ENCODE peak calls at places on chromosomes 4 and X, in six cellular contexts. One of them, this sample, is unnamed.

GRCh38 chr4:40596522-40596921 is 33.1 kb downstream of the RBM47 start:
- DNase-seq in activated CD4-positive, alpha-beta T cell treated with anti-CD3 and anti-CD28 coated beads, Interleukin-2, amount 10 ng/mL, durations not matched to agents 24 days and 14 days: no peak
- DNase-seq in NCI-H1417: no peak
- DNase-seq in activated T-cell treated with anti-CD3 and anti-CD28 coated beads, Interleukin-2, amount 50 U/mL, for 24 hours: no peak
- DNase-seq in NCI-H460: no peak
- DNase-seq in T-helper 9 cell: no peak
- DNase-seq in this sample: no peak

GRCh38 chrX:30887721-30888120 is 1.3 kb downstream of the TAB3 start:
- DNase-seq in activated CD4-positive, alpha-beta T cell treated with anti-CD3 and anti-CD28 coated beads, Interleukin-2, amount 10 ng/mL, durations not matched to agents 24 days and 14 days: peak; percentile 59
- DNase-seq in NCI-H1417: no peak
- DNase-seq in activated T-cell treated with anti-CD3 and anti-CD28 coated beads, Interleukin-2, amount 50 U/mL, for 24 hours: peak; percentile 63
- DNase-seq in NCI-H460: no peak
- DNase-seq in T-helper 9 cell: no peak
- DNase-seq in this sample: no peak

GRCh38 chr4:15938182-15938581 is 358 bp downstream of the FGFBP1 start:
- DNase-seq in activated CD4-positive, alpha-beta T cell treated with anti-CD3 and anti-CD28 coated beads, Interleukin-2, amount 10 ng/mL, durations not matched to agents 24 days and 14 days: no peak
- DNase-seq in NCI-H1417: peak; percentile 91
- DNase-seq in activated T-cell treated with anti-CD3 and anti-CD28 coated beads, Interleukin-2, amount 50 U/mL, for 24 hours: no peak
- DNase-seq in NCI-H460: no peak
- DNase-seq in T-helper 9 cell: no peak
- DNase-seq in this sample: peak; percentile 25

GRCh38 chrX:118644378-118644777 is 83.0 kb upstream of the IL13RA1 start:
- DNase-seq in activated CD4-positive, alpha-beta T cell treated with anti-CD3 and anti-CD28 coated beads, Interleukin-2, amount 10 ng/mL, durations not matched to agents 24 days and 14 days: no peak
- DNase-seq in NCI-H1417: no peak
- DNase-seq in activated T-cell treated with anti-CD3 and anti-CD28 coated beads, Interleukin-2, amount 50 U/mL, for 24 hours: no peak
- DNase-seq in NCI-H460: peak; percentile 41
- DNase-seq in T-helper 9 cell: no peak
- DNase-seq in this sample: no peak

GRCh38 chr4:94251094-94251493 is 43.4 kb downstream of the SMARCAD1 start:
- DNase-seq in activated CD4-positive, alpha-beta T cell treated with anti-CD3 and anti-CD28 coated beads, Interleukin-2, amount 10 ng/mL, durations not matched to agents 24 days and 14 days: no peak
- DNase-seq in NCI-H1417: no peak
- DNase-seq in activated T-cell treated with anti-CD3 and anti-CD28 coated beads, Interleukin-2, amount 50 U/mL, for 24 hours: no peak
- DNase-seq in NCI-H460: no peak
- DNase-seq in T-helper 9 cell: no peak
- DNase-seq in this sample: no peak

GRCh38 chr4:64713256-64713840 is 304.1 kb upstream of the TECRL start:
- DNase-seq in activated CD4-positive, alpha-beta T cell treated with anti-CD3 and anti-CD28 coated beads, Interleukin-2, amount 10 ng/mL, durations not matched to agents 24 days and 14 days: no peak
- DNase-seq in NCI-H1417: peak; percentile 30
- DNase-seq in activated T-cell treated with anti-CD3 and anti-CD28 coated beads, Interleukin-2, amount 50 U/mL, for 24 hours: no peak
- DNase-seq in NCI-H460: peak; percentile 17
- DNase-seq in T-helper 9 cell: no peak
- DNase-seq in this sample: peak; percentile 0

GRCh38 chrX:30278365-30278764 is 30.8 kb downstream of the NR0B1 start:
- DNase-seq in activated CD4-positive, alpha-beta T cell treated with anti-CD3 and anti-CD28 coated beads, Interleukin-2, amount 10 ng/mL, durations not matched to agents 24 days and 14 days: no peak
- DNase-seq in NCI-H1417: no peak
- DNase-seq in activated T-cell treated with anti-CD3 and anti-CD28 coated beads, Interleukin-2, amount 50 U/mL, for 24 hours: no peak
- DNase-seq in NCI-H460: no peak
- DNase-seq in T-helper 9 cell: no peak
- DNase-seq in this sample: no peak

GRCh38 chrX:65534450-65535292 is at the start of gene LAS1L:
- DNase-seq in activated CD4-positive, alpha-beta T cell treated with anti-CD3 and anti-CD28 coated beads, Interleukin-2, amount 10 ng/mL, durations not matched to agents 24 days and 14 days: peak; percentile 96
- DNase-seq in NCI-H1417: peak; percentile 91
- DNase-seq in activated T-cell treated with anti-CD3 and anti-CD28 coated beads, Interleukin-2, amount 50 U/mL, for 24 hours: peak; percentile 89
- DNase-seq in NCI-H460: peak; percentile 96
- DNase-seq in T-helper 9 cell: peak; percentile 78
- DNase-seq in this sample: peak; percentile 94

GRCh38 chr4:77141964-77142641 is 14.9 kb upstream of the CCNG2 start:
- DNase-seq in activated CD4-positive, alpha-beta T cell treated with anti-CD3 and anti-CD28 coated beads, Interleukin-2, amount 10 ng/mL, durations not matched to agents 24 days and 14 days: no peak
- DNase-seq in NCI-H1417: no peak
- DNase-seq in activated T-cell treated with anti-CD3 and anti-CD28 coated beads, Interleukin-2, amount 50 U/mL, for 24 hours: no peak
- DNase-seq in NCI-H460: no peak
- DNase-seq in T-helper 9 cell: no peak
- DNase-seq in this sample: no peak

GRCh38 chr4:1315306-1315705 is 25.6 kb downstream of the MAEA start:
- DNase-seq in activated CD4-positive, alpha-beta T cell treated with anti-CD3 and anti-CD28 coated beads, Interleukin-2, amount 10 ng/mL, durations not matched to agents 24 days and 14 days: no peak
- DNase-seq in NCI-H1417: no peak
- DNase-seq in activated T-cell treated with anti-CD3 and anti-CD28 coated beads, Interleukin-2, amount 50 U/mL, for 24 hours: no peak
- DNase-seq in NCI-H460: no peak
- DNase-seq in T-helper 9 cell: no peak
- DNase-seq in this sample: no peak

GRCh38 chr4:110663738-110664444 is 41.0 kb upstream of the PITX2 start:
- DNase-seq in activated CD4-positive, alpha-beta T cell treated with anti-CD3 and anti-CD28 coated beads, Interleukin-2, amount 10 ng/mL, durations not matched to agents 24 days and 14 days: no peak
- DNase-seq in NCI-H1417: no peak
- DNase-seq in activated T-cell treated with anti-CD3 and anti-CD28 coated beads, Interleukin-2, amount 50 U/mL, for 24 hours: no peak
- DNase-seq in NCI-H460: no peak
- DNase-seq in T-helper 9 cell: no peak
- DNase-seq in this sample: no peak

GRCh38 chr4:183289688-183290087 is 30.4 kb downstream of the CLDN22 start:
- DNase-seq in activated CD4-positive, alpha-beta T cell treated with anti-CD3 and anti-CD28 coated beads, Interleukin-2, amount 10 ng/mL, durations not matched to agents 24 days and 14 days: no peak
- DNase-seq in NCI-H1417: no peak
- DNase-seq in activated T-cell treated with anti-CD3 and anti-CD28 coated beads, Interleukin-2, amount 50 U/mL, for 24 hours: no peak
- DNase-seq in NCI-H460: no peak
- DNase-seq in T-helper 9 cell: no peak
- DNase-seq in this sample: no peak

GRCh38 chrX:44343412-44343942 is at the start of gene EFHC2:
- DNase-seq in activated CD4-positive, alpha-beta T cell treated with anti-CD3 and anti-CD28 coated beads, Interleukin-2, amount 10 ng/mL, durations not matched to agents 24 days and 14 days: peak; percentile 83
- DNase-seq in NCI-H1417: no peak
- DNase-seq in activated T-cell treated with anti-CD3 and anti-CD28 coated beads, Interleukin-2, amount 50 U/mL, for 24 hours: peak; percentile 60
- DNase-seq in NCI-H460: no peak
- DNase-seq in T-helper 9 cell: peak; percentile 65
- DNase-seq in this sample: peak; percentile 3

GRCh38 chr4:89024051-89024675 is 32.8 kb downstream of the FAM13A start:
- DNase-seq in activated CD4-positive, alpha-beta T cell treated with anti-CD3 and anti-CD28 coated beads, Interleukin-2, amount 10 ng/mL, durations not matched to agents 24 days and 14 days: peak; percentile 89
- DNase-seq in NCI-H1417: peak; percentile 86
- DNase-seq in activated T-cell treated with anti-CD3 and anti-CD28 coated beads, Interleukin-2, amount 50 U/mL, for 24 hours: no peak
- DNase-seq in NCI-H460: peak; percentile 64
- DNase-seq in T-helper 9 cell: peak; percentile 23
- DNase-seq in this sample: peak; percentile 65

GRCh38 chrX:48558270-48558669 is 16.0 kb upstream of the RBM3 start:
- DNase-seq in activated CD4-positive, alpha-beta T cell treated with anti-CD3 and anti-CD28 coated beads, Interleukin-2, amount 10 ng/mL, durations not matched to agents 24 days and 14 days: no peak
- DNase-seq in NCI-H1417: no peak
- DNase-seq in activated T-cell treated with anti-CD3 and anti-CD28 coated beads, Interleukin-2, amount 50 U/mL, for 24 hours: no peak
- DNase-seq in NCI-H460: no peak
- DNase-seq in T-helper 9 cell: no peak
- DNase-seq in this sample: no peak

GRCh38 chr4:161680146-161680545 is 483.7 kb downstream of the FSTL5 start:
- DNase-seq in activated CD4-positive, alpha-beta T cell treated with anti-CD3 and anti-CD28 coated beads, Interleukin-2, amount 10 ng/mL, durations not matched to agents 24 days and 14 days: no peak
- DNase-seq in NCI-H1417: no peak
- DNase-seq in activated T-cell treated with anti-CD3 and anti-CD28 coated beads, Interleukin-2, amount 50 U/mL, for 24 hours: no peak
- DNase-seq in NCI-H460: no peak
- DNase-seq in T-helper 9 cell: no peak
- DNase-seq in this sample: no peak

GRCh38 chrX:56233100-56233499 is 944 bp downstream of the KLF8 start:
- DNase-seq in activated CD4-positive, alpha-beta T cell treated with anti-CD3 and anti-CD28 coated beads, Interleukin-2, amount 10 ng/mL, durations not matched to agents 24 days and 14 days: peak; percentile 57
- DNase-seq in NCI-H1417: no peak
- DNase-seq in activated T-cell treated with anti-CD3 and anti-CD28 coated beads, Interleukin-2, amount 50 U/mL, for 24 hours: no peak
- DNase-seq in NCI-H460: no peak
- DNase-seq in T-helper 9 cell: no peak
- DNase-seq in this sample: no peak

GRCh38 chr4:186643501-186644315 is 79.9 kb downstream of the FAT1 start:
- DNase-seq in activated CD4-positive, alpha-beta T cell treated with anti-CD3 and anti-CD28 coated beads, Interleukin-2, amount 10 ng/mL, durations not matched to agents 24 days and 14 days: no peak
- DNase-seq in NCI-H1417: no peak
- DNase-seq in activated T-cell treated with anti-CD3 and anti-CD28 coated beads, Interleukin-2, amount 50 U/mL, for 24 hours: no peak
- DNase-seq in NCI-H460: peak; percentile 20
- DNase-seq in T-helper 9 cell: no peak
- DNase-seq in this sample: no peak

GRCh38 chr4:10088135-10089010 is 28.2 kb downstream of the WDR1 start:
- DNase-seq in activated CD4-positive, alpha-beta T cell treated with anti-CD3 and anti-CD28 coated beads, Interleukin-2, amount 10 ng/mL, durations not matched to agents 24 days and 14 days: no peak
- DNase-seq in NCI-H1417: no peak
- DNase-seq in activated T-cell treated with anti-CD3 and anti-CD28 coated beads, Interleukin-2, amount 50 U/mL, for 24 hours: no peak
- DNase-seq in NCI-H460: no peak
- DNase-seq in T-helper 9 cell: no peak
- DNase-seq in this sample: no peak

GRCh38 chrX:8504451-8504850 is 39.8 kb downstream of the VCX3B start:
- DNase-seq in activated CD4-positive, alpha-beta T cell treated with anti-CD3 and anti-CD28 coated beads, Interleukin-2, amount 10 ng/mL, durations not matched to agents 24 days and 14 days: no peak
- DNase-seq in NCI-H1417: no peak
- DNase-seq in activated T-cell treated with anti-CD3 and anti-CD28 coated beads, Interleukin-2, amount 50 U/mL, for 24 hours: no peak
- DNase-seq in NCI-H460: no peak
- DNase-seq in T-helper 9 cell: no peak
- DNase-seq in this sample: no peak

GRCh38 chrX:3204606-3205005 is 141.8 kb downstream of the MXRA5 start:
- DNase-seq in activated CD4-positive, alpha-beta T cell treated with anti-CD3 and anti-CD28 coated beads, Interleukin-2, amount 10 ng/mL, durations not matched to agents 24 days and 14 days: no peak
- DNase-seq in NCI-H1417: no peak
- DNase-seq in activated T-cell treated with anti-CD3 and anti-CD28 coated beads, Interleukin-2, amount 50 U/mL, for 24 hours: no peak
- DNase-seq in NCI-H460: no peak
- DNase-seq in T-helper 9 cell: no peak
- DNase-seq in this sample: no peak

GRCh38 chr4:5204781-5205180 is 153.5 kb downstream of the STK32B start:
- DNase-seq in activated CD4-positive, alpha-beta T cell treated with anti-CD3 and anti-CD28 coated beads, Interleukin-2, amount 10 ng/mL, durations not matched to agents 24 days and 14 days: no peak
- DNase-seq in NCI-H1417: no peak
- DNase-seq in activated T-cell treated with anti-CD3 and anti-CD28 coated beads, Interleukin-2, amount 50 U/mL, for 24 hours: no peak
- DNase-seq in NCI-H460: no peak
- DNase-seq in T-helper 9 cell: no peak
- DNase-seq in this sample: peak; percentile 74

GRCh38 chr4:16122225-16122624 is 38.4 kb upstream of the PROM1 start:
- DNase-seq in activated CD4-positive, alpha-beta T cell treated with anti-CD3 and anti-CD28 coated beads, Interleukin-2, amount 10 ng/mL, durations not matched to agents 24 days and 14 days: no peak
- DNase-seq in NCI-H1417: no peak
- DNase-seq in activated T-cell treated with anti-CD3 and anti-CD28 coated beads, Interleukin-2, amount 50 U/mL, for 24 hours: no peak
- DNase-seq in NCI-H460: no peak
- DNase-seq in T-helper 9 cell: no peak
- DNase-seq in this sample: no peak

GRCh38 chrX:124863303-124863702 is 456.4 kb upstream of the TEX13C start:
- DNase-seq in activated CD4-positive, alpha-beta T cell treated with anti-CD3 and anti-CD28 coated beads, Interleukin-2, amount 10 ng/mL, durations not matched to agents 24 days and 14 days: no peak
- DNase-seq in NCI-H1417: no peak
- DNase-seq in activated T-cell treated with anti-CD3 and anti-CD28 coated beads, Interleukin-2, amount 50 U/mL, for 24 hours: no peak
- DNase-seq in NCI-H460: no peak
- DNase-seq in T-helper 9 cell: no peak
- DNase-seq in this sample: no peak

GRCh38 chr4:55312491-55313101 is 33.4 kb upstream of the SRD5A3 start:
- DNase-seq in activated CD4-positive, alpha-beta T cell treated with anti-CD3 and anti-CD28 coated beads, Interleukin-2, amount 10 ng/mL, durations not matched to agents 24 days and 14 days: peak; percentile 75
- DNase-seq in NCI-H1417: peak; percentile 18
- DNase-seq in activated T-cell treated with anti-CD3 and anti-CD28 coated beads, Interleukin-2, amount 50 U/mL, for 24 hours: no peak
- DNase-seq in NCI-H460: peak; percentile 30
- DNase-seq in T-helper 9 cell: no peak
- DNase-seq in this sample: no peak

GRCh38 chr4:174865418-174865985 is 36.5 kb upstream of the GLRA3 start:
- DNase-seq in activated CD4-positive, alpha-beta T cell treated with anti-CD3 and anti-CD28 coated beads, Interleukin-2, amount 10 ng/mL, durations not matched to agents 24 days and 14 days: no peak
- DNase-seq in NCI-H1417: no peak
- DNase-seq in activated T-cell treated with anti-CD3 and anti-CD28 coated beads, Interleukin-2, amount 50 U/mL, for 24 hours: no peak
- DNase-seq in NCI-H460: no peak
- DNase-seq in T-helper 9 cell: no peak
- DNase-seq in this sample: no peak

GRCh38 chr4:101977096-101977495 is 186.6 kb downstream of the BANK1 start:
- DNase-seq in activated CD4-positive, alpha-beta T cell treated with anti-CD3 and anti-CD28 coated beads, Interleukin-2, amount 10 ng/mL, durations not matched to agents 24 days and 14 days: no peak
- DNase-seq in NCI-H1417: no peak
- DNase-seq in activated T-cell treated with anti-CD3 and anti-CD28 coated beads, Interleukin-2, amount 50 U/mL, for 24 hours: no peak
- DNase-seq in NCI-H460: peak; percentile 88
- DNase-seq in T-helper 9 cell: no peak
- DNase-seq in this sample: no peak

GRCh38 chrX:28920554-28920953 is 333.3 kb downstream of the IL1RAPL1 start:
- DNase-seq in activated CD4-positive, alpha-beta T cell treated with anti-CD3 and anti-CD28 coated beads, Interleukin-2, amount 10 ng/mL, durations not matched to agents 24 days and 14 days: no peak
- DNase-seq in NCI-H1417: peak; percentile 96
- DNase-seq in activated T-cell treated with anti-CD3 and anti-CD28 coated beads, Interleukin-2, amount 50 U/mL, for 24 hours: no peak
- DNase-seq in NCI-H460: no peak
- DNase-seq in T-helper 9 cell: no peak
- DNase-seq in this sample: peak; percentile 91

GRCh38 chr4:54228064-54228527 is 997 bp upstream of the PDGFRA start:
- DNase-seq in activated CD4-positive, alpha-beta T cell treated with anti-CD3 and anti-CD28 coated beads, Interleukin-2, amount 10 ng/mL, durations not matched to agents 24 days and 14 days: peak; percentile 77
- DNase-seq in NCI-H1417: peak; percentile 25
- DNase-seq in activated T-cell treated with anti-CD3 and anti-CD28 coated beads, Interleukin-2, amount 50 U/mL, for 24 hours: peak; percentile 59
- DNase-seq in NCI-H460: no peak
- DNase-seq in T-helper 9 cell: no peak
- DNase-seq in this sample: no peak

GRCh38 chr4:39841894-39842293 is 135.8 kb downstream of the PDS5A start:
- DNase-seq in activated CD4-positive, alpha-beta T cell treated with anti-CD3 and anti-CD28 coated beads, Interleukin-2, amount 10 ng/mL, durations not matched to agents 24 days and 14 days: no peak
- DNase-seq in NCI-H1417: no peak
- DNase-seq in activated T-cell treated with anti-CD3 and anti-CD28 coated beads, Interleukin-2, amount 50 U/mL, for 24 hours: no peak
- DNase-seq in NCI-H460: no peak
- DNase-seq in T-helper 9 cell: no peak
- DNase-seq in this sample: no peak

GRCh38 chrX:106608016-106608415 is 3.8 kb upstream of the RADX start:
- DNase-seq in activated CD4-positive, alpha-beta T cell treated with anti-CD3 and anti-CD28 coated beads, Interleukin-2, amount 10 ng/mL, durations not matched to agents 24 days and 14 days: peak; percentile 54
- DNase-seq in NCI-H1417: peak; percentile 66
- DNase-seq in activated T-cell treated with anti-CD3 and anti-CD28 coated beads, Interleukin-2, amount 50 U/mL, for 24 hours: no peak
- DNase-seq in NCI-H460: no peak
- DNase-seq in T-helper 9 cell: peak; percentile 17
- DNase-seq in this sample: peak; percentile 36

GRCh38 chr4:152458801-152459302 is 77.0 kb downstream of the FBXW7 start:
- DNase-seq in activated CD4-positive, alpha-beta T cell treated with anti-CD3 and anti-CD28 coated beads, Interleukin-2, amount 10 ng/mL, durations not matched to agents 24 days and 14 days: peak; percentile 77
- DNase-seq in NCI-H1417: no peak
- DNase-seq in activated T-cell treated with anti-CD3 and anti-CD28 coated beads, Interleukin-2, amount 50 U/mL, for 24 hours: no peak
- DNase-seq in NCI-H460: no peak
- DNase-seq in T-helper 9 cell: no peak
- DNase-seq in this sample: no peak

GRCh38 chrX:7086384-7086783 is 61.1 kb upstream of the STS start:
- DNase-seq in activated CD4-positive, alpha-beta T cell treated with anti-CD3 and anti-CD28 coated beads, Interleukin-2, amount 10 ng/mL, durations not matched to agents 24 days and 14 days: no peak
- DNase-seq in NCI-H1417: no peak
- DNase-seq in activated T-cell treated with anti-CD3 and anti-CD28 coated beads, Interleukin-2, amount 50 U/mL, for 24 hours: no peak
- DNase-seq in NCI-H460: no peak
- DNase-seq in T-helper 9 cell: no peak
- DNase-seq in this sample: no peak

GRCh38 chrX:118484216-118484903 is 11.3 kb upstream of the DOCK11 start:
- DNase-seq in activated CD4-positive, alpha-beta T cell treated with anti-CD3 and anti-CD28 coated beads, Interleukin-2, amount 10 ng/mL, durations not matched to agents 24 days and 14 days: no peak
- DNase-seq in NCI-H1417: no peak
- DNase-seq in activated T-cell treated with anti-CD3 and anti-CD28 coated beads, Interleukin-2, amount 50 U/mL, for 24 hours: no peak
- DNase-seq in NCI-H460: no peak
- DNase-seq in T-helper 9 cell: no peak
- DNase-seq in this sample: no peak

GRCh38 chr4:169604131-169604900 is 8.1 kb downstream of the NEK1 start:
- DNase-seq in activated CD4-positive, alpha-beta T cell treated with anti-CD3 and anti-CD28 coated beads, Interleukin-2, amount 10 ng/mL, durations not matched to agents 24 days and 14 days: no peak
- DNase-seq in NCI-H1417: no peak
- DNase-seq in activated T-cell treated with anti-CD3 and anti-CD28 coated beads, Interleukin-2, amount 50 U/mL, for 24 hours: no peak
- DNase-seq in NCI-H460: no peak
- DNase-seq in T-helper 9 cell: no peak
- DNase-seq in this sample: no peak

This sample was measured in NCI-H345.